ENCODE peak calls at places on chromosome 18, in seven cellular contexts. G, P, V, A, H, S and M are unnamed samples.

GRCh38 chr18:78986018-78986481 is 6.4 kb downstream of the SALL3 start:
- DNase-seq in G (no peak), P (peak), V (no peak), A (no peak), H (peak), S (no peak), M (no peak)

GRCh38 chr18:44178476-44178875 is 502.2 kb upstream of the SETBP1 start:
- DNase-seq in G (no peak), P (no peak), V (no peak), A (no peak), H (peak), S (peak), M (no peak)

GRCh38 chr18:657311-657997 is at the start of gene TYMS:
- DNase-seq in G (peak), P (no peak), V (no peak), A (peak), H (peak), S (peak), M (peak)

GRCh38 chr18:13612111-13612997 is 114.0 kb downstream of the FAM210A start:
- DNase-seq in G (peak), P (no peak), V (peak), A (no peak), H (no peak), S (no peak), M (peak)

GRCh38 chr18:22108674-22109073 is 60.7 kb upstream of the GATA6 start:
- DNase-seq in G (no peak), P (no peak), V (no peak), A (no peak), H (no peak), S (no peak), M (no peak)

GRCh38 chr18:59927246-59927825 is 27.5 kb downstream of the PMAIP1 start:
- DNase-seq in G (no peak), P (no peak), V (no peak), A (no peak), H (no peak), S (no peak), M (peak)

GRCh38 chr18:59743561-59743960 is 46.3 kb upstream of the CCBE1 start:
- DNase-seq in G (no peak), P (no peak), V (no peak), A (no peak), H (peak), S (no peak), M (no peak)

GRCh38 chr18:76398295-76398694 is 96.7 kb downstream of the ZNF516 start:
- DNase-seq in G (no peak), P (no peak), V (no peak), A (no peak), H (no peak), S (no peak), M (no peak)

GRCh38 chr18:73842795-73843394 is 304.7 kb downstream of the FBXO15 start:
- DNase-seq in G (peak), P (peak), V (no peak), A (no peak), H (peak), S (no peak), M (peak)

GRCh38 chr18:35513181-35513932 is 15.6 kb upstream of the INO80C start:
- DNase-seq in G (no peak), P (peak), V (no peak), A (no peak), H (peak), S (no peak), M (no peak)

GRCh38 chr18:28065031-28065792 is 111.7 kb downstream of the CDH2 start:
- DNase-seq in G (no peak), P (peak), V (no peak), A (no peak), H (peak), S (no peak), M (no peak)

GRCh38 chr18:25067291-25068050 is 284.5 kb downstream of the ZNF521 start:
- DNase-seq in G (no peak), P (peak), V (no peak), A (no peak), H (no peak), S (no peak), M (no peak)

GRCh38 chr18:25058520-25058919 is 293.4 kb downstream of the ZNF521 start:
- DNase-seq in G (no peak), P (no peak), V (peak), A (no peak), H (no peak), S (no peak), M (no peak)

GRCh38 chr18:25061345-25061744 is 290.6 kb downstream of the ZNF521 start:
- DNase-seq in G (no peak), P (no peak), V (no peak), A (no peak), H (no peak), S (no peak), M (no peak)

GRCh38 chr18:25066536-25066935 is 285.4 kb downstream of the ZNF521 start:
- DNase-seq in G (no peak), P (peak), V (no peak), A (no peak), H (no peak), S (no peak), M (no peak)

DNA sequence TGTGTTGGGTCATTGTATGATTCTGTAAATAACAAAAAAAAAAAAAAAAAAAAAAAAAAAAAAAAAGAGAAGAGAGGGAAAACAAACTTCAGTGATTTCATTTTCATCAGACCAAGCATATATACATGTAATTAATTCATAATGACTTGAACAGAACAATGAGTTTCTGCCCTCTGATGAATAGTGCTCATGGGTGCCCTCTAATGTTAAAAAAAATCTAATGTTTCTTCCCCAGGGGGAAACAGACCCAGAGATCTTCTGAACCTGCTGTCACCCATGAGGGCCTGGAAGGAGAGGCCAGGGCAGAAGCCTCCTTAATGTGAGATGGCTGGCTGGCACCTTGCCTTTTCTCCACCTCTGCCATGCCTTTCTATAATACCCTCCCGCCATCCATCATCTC is 289.2 kb downstream of the ZNF521 start:
- DNase-seq in G (no peak), P (no peak), V (no peak), A (no peak), H (no peak), S (no peak), M (no peak)
- TF ChIP-seq CTCF in G (no peak), P (no peak), V (peak), A (peak), H (no peak), S (no peak), M (no peak)

DNA sequence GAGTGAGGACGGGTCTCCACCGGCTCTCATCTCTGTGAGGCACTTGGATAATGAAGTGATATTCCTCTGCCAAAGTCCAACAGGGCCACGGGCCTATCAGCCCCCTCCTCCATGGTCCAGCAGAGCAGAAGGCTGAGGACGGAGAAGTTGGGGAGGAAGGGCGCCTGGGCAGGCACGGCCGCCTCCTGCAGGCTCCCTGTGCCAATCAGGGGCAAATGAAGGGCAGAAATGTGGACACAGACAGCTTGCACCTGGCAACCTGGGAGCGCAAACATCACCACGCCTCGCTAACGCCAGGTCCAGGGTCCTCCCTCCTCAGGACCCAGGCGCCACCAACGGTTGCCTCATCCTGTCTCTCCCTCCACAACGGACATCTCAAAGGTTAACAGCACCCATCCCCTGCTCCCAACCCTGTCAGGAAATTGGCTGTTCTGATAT is 24.3 kb downstream of the SMAD7 start:
- DNase-seq in G (no peak), P (no peak), V (no peak), A (no peak), H (no peak), S (no peak), M (no peak)
- TF ChIP-seq CTCF in G (no peak), P (no peak), V (no peak), A (no peak), H (no peak), S (no peak), M (no peak)

GRCh38 chr18:62455222-62455621 is 67.6 kb upstream of the ZCCHC2 start:
- DNase-seq in G (no peak), P (no peak), V (no peak), A (no peak), H (no peak), S (no peak), M (no peak)
- TF ChIP-seq CTCF in G (no peak), P (no peak), V (no peak), A (no peak), H (no peak), S (no peak), M (no peak)

GRCh38 chr18:26806224-26806623 is 59.3 kb downstream of the AQP4 start:
- DNase-seq in G (no peak), P (no peak), V (no peak), A (no peak), H (no peak), S (no peak), M (no peak)

GRCh38 chr18:26802330-26803200 is 62.9 kb downstream of the AQP4 start:
- DNase-seq in G (no peak), P (no peak), V (no peak), A (no peak), H (no peak), S (no peak), M (no peak)

GRCh38 chr18:26803643-26804042 is 61.9 kb downstream of the AQP4 start:
- DNase-seq in G (no peak), P (no peak), V (no peak), A (no peak), H (no peak), S (no peak), M (no peak)

GRCh38 chr18:26804474-26804873 is 61.0 kb downstream of the AQP4 start:
- DNase-seq in G (no peak), P (peak), V (no peak), A (no peak), H (no peak), S (no peak), M (no peak)
- TF ChIP-seq CTCF in G (no peak), P (peak), V (peak), A (no peak), H (no peak), S (no peak), M (peak)